ENCODE peak calls at places on chromosomes 6 and 20, in four cellular contexts. One of them, this sample, is unnamed.

GRCh38 chr20:1336699-1337387 is 7.9 kb upstream of the SDCBP2 start:
- DNase-seq in heart left ventricle: peak; percentile 90
- DNase-seq in sigmoid colon: peak; percentile 82
- DNase-seq in testis: no peak
- DNase-seq in this sample: no peak

GRCh38 chr20:35001596-35002362 is 46.1 kb downstream of the MYH7B start:
- DNase-seq in heart left ventricle: peak; percentile 27
- DNase-seq in sigmoid colon: no peak
- DNase-seq in testis: no peak
- DNase-seq in this sample: no peak

GRCh38 chr20:14477125-14477524 is 139.7 kb upstream of the FLRT3 start:
- DNase-seq in heart left ventricle: no peak
- DNase-seq in sigmoid colon: no peak
- DNase-seq in testis: no peak
- DNase-seq in this sample: no peak

GRCh38 chr6:95413789-95414188 is 163.5 kb upstream of the MANEA start:
- DNase-seq in heart left ventricle: no peak
- DNase-seq in sigmoid colon: no peak
- DNase-seq in testis: no peak
- DNase-seq in this sample: no peak

GRCh38 chr6:48111143-48111506 is at the start of gene PTCHD4:
- DNase-seq in heart left ventricle: no peak
- DNase-seq in sigmoid colon: no peak
- DNase-seq in testis: no peak
- DNase-seq in this sample: no peak

GRCh38 chr6:155985660-155986138 is 530.1 kb upstream of the NOX3 start:
- DNase-seq in heart left ventricle: peak; percentile 52
- DNase-seq in sigmoid colon: no peak
- DNase-seq in testis: peak; percentile 26
- DNase-seq in this sample: no peak

GRCh38 chr20:3900187-3900604 is 11.0 kb downstream of the PANK2 start:
- DNase-seq in heart left ventricle: no peak
- DNase-seq in sigmoid colon: no peak
- DNase-seq in testis: no peak
- DNase-seq in this sample: no peak

GRCh38 chr6:152026291-152026690 is 218.8 kb downstream of the ESR1 start:
- DNase-seq in heart left ventricle: no peak
- DNase-seq in sigmoid colon: no peak
- DNase-seq in testis: no peak
- DNase-seq in this sample: no peak

GRCh38 chr6:18386302-18386976 is 711 bp upstream of the RNF144B start:
- DNase-seq in heart left ventricle: peak; percentile 63
- DNase-seq in sigmoid colon: no peak
- DNase-seq in testis: peak; percentile 39
- DNase-seq in this sample: no peak

GRCh38 chr6:131945971-131946370 is 5.2 kb downstream of the CCN2 start:
- DNase-seq in heart left ventricle: no peak
- DNase-seq in sigmoid colon: no peak
- DNase-seq in testis: no peak
- DNase-seq in this sample: no peak

GRCh38 chr6:33672808-33673207 is 38.7 kb downstream of the UQCC2 start:
- DNase-seq in heart left ventricle: peak; percentile 95
- DNase-seq in sigmoid colon: no peak
- DNase-seq in testis: peak; percentile 80
- DNase-seq in this sample: peak; percentile 90

GRCh38 chr20:17137692-17138091 is 89.1 kb upstream of the PCSK2 start:
- DNase-seq in heart left ventricle: no peak
- DNase-seq in sigmoid colon: no peak
- DNase-seq in testis: no peak
- DNase-seq in this sample: no peak

GRCh38 chr6:78868124-78868523 is 773 bp downstream of the IRAK1BP1 start:
- DNase-seq in heart left ventricle: no peak
- DNase-seq in sigmoid colon: no peak
- DNase-seq in testis: no peak
- DNase-seq in this sample: no peak

GRCh38 chr6:111283707-111284106 is 196.4 kb downstream of the SLC16A10 start:
- DNase-seq in heart left ventricle: no peak
- DNase-seq in sigmoid colon: no peak
- DNase-seq in testis: no peak
- DNase-seq in this sample: no peak

GRCh38 chr6:166989427-166990034 is 9.7 kb upstream of the CEP43 start:
- DNase-seq in heart left ventricle: no peak
- DNase-seq in sigmoid colon: no peak
- DNase-seq in testis: no peak
- DNase-seq in this sample: peak; percentile 54

GRCh38 chr20:18750735-18751134 is 62.8 kb upstream of the SCP2D1 start:
- DNase-seq in heart left ventricle: no peak
- DNase-seq in sigmoid colon: no peak
- DNase-seq in testis: no peak
- DNase-seq in this sample: no peak

GRCh38 chr6:16711551-16712249 is 49.6 kb downstream of the ATXN1 start:
- DNase-seq in heart left ventricle: no peak
- DNase-seq in sigmoid colon: no peak
- DNase-seq in testis: no peak
- DNase-seq in this sample: peak; percentile 49

GRCh38 chr6:115717472-115717871 is 343.2 kb downstream of the FRK start:
- DNase-seq in heart left ventricle: no peak
- DNase-seq in sigmoid colon: no peak
- DNase-seq in testis: no peak
- DNase-seq in this sample: no peak

GRCh38 chr6:142881771-142882170 is 63.2 kb downstream of the HIVEP2 start:
- DNase-seq in heart left ventricle: no peak
- DNase-seq in sigmoid colon: no peak
- DNase-seq in testis: no peak
- DNase-seq in this sample: no peak

GRCh38 chr6:24403501-24403824 is 727 bp downstream of the MRS2 start:
- DNase-seq in heart left ventricle: no peak
- DNase-seq in sigmoid colon: no peak
- DNase-seq in testis: no peak
- DNase-seq in this sample: no peak

GRCh38 chr6:2949536-2950083 is 21.8 kb downstream of the SERPINB6 start:
- DNase-seq in heart left ventricle: no peak
- DNase-seq in sigmoid colon: no peak
- DNase-seq in testis: peak; percentile 44
- DNase-seq in this sample: no peak

GRCh38 chr20:50020283-50020682 is 37.5 kb downstream of the SNAI1 start:
- DNase-seq in heart left ventricle: no peak
- DNase-seq in sigmoid colon: no peak
- DNase-seq in testis: no peak
- DNase-seq in this sample: peak; percentile 79

GRCh38 chr6:148324297-148325007 is 18.2 kb upstream of the SASH1 start:
- DNase-seq in heart left ventricle: no peak
- DNase-seq in sigmoid colon: no peak
- DNase-seq in testis: no peak
- DNase-seq in this sample: peak; percentile 44

GRCh38 chr6:104325341-104326172 is 534.2 kb downstream of the HACE1 start:
- DNase-seq in heart left ventricle: no peak
- DNase-seq in sigmoid colon: no peak
- DNase-seq in testis: peak; percentile 19
- DNase-seq in this sample: peak; percentile 64

GRCh38 chr20:46268131-46268611 is 40.1 kb downstream of the CDH22 start:
- DNase-seq in heart left ventricle: no peak
- DNase-seq in sigmoid colon: no peak
- DNase-seq in testis: no peak
- DNase-seq in this sample: no peak

GRCh38 chr20:22098451-22098850 is 393.0 kb downstream of the PAX1 start:
- DNase-seq in heart left ventricle: no peak
- DNase-seq in sigmoid colon: no peak
- DNase-seq in testis: no peak
- DNase-seq in this sample: no peak

GRCh38 chr6:142152731-142153130 is 5.7 kb downstream of the VTA1 start:
- DNase-seq in heart left ventricle: no peak
- DNase-seq in sigmoid colon: no peak
- DNase-seq in testis: no peak
- DNase-seq in this sample: no peak

GRCh38 chr6:150142304-150142656 is 564 bp upstream of the PPP1R14C start:
- DNase-seq in heart left ventricle: no peak
- DNase-seq in sigmoid colon: no peak
- DNase-seq in testis: peak; percentile 65
- DNase-seq in this sample: no peak

GRCh38 chr6:133699986-133700385 is 188.9 kb upstream of the TCF21 start:
- DNase-seq in heart left ventricle: no peak
- DNase-seq in sigmoid colon: no peak
- DNase-seq in testis: no peak
- DNase-seq in this sample: no peak

GRCh38 chr6:157405986-157406385 is 25.0 kb downstream of the ZDHHC14 start:
- DNase-seq in heart left ventricle: no peak
- DNase-seq in sigmoid colon: no peak
- DNase-seq in testis: no peak
- DNase-seq in this sample: no peak

GRCh38 chr6:63816401-63816975 is 180.9 kb downstream of the PHF3 start:
- DNase-seq in heart left ventricle: no peak
- DNase-seq in sigmoid colon: no peak
- DNase-seq in testis: no peak
- DNase-seq in this sample: no peak

GRCh38 chr6:166751051-166751595 is 124.1 kb upstream of the RPS6KA2 start:
- DNase-seq in heart left ventricle: no peak
- DNase-seq in sigmoid colon: no peak
- DNase-seq in testis: no peak
- DNase-seq in this sample: peak; percentile 96

GRCh38 chr6:36224918-36225461 is 28.4 kb downstream of the BRPF3 start:
- DNase-seq in heart left ventricle: no peak
- DNase-seq in sigmoid colon: peak; percentile 40
- DNase-seq in testis: no peak
- DNase-seq in this sample: peak; percentile 32

GRCh38 chr6:35391240-35391968 is 49.0 kb downstream of the PPARD start:
- DNase-seq in heart left ventricle: no peak
- DNase-seq in sigmoid colon: no peak
- DNase-seq in testis: no peak
- DNase-seq in this sample: no peak

GRCh38 chr6:13615802-13616140 is 636 bp downstream of the NOL7 start:
- DNase-seq in heart left ventricle: peak; percentile 55
- DNase-seq in sigmoid colon: peak; percentile 76
- DNase-seq in testis: peak; percentile 73
- DNase-seq in this sample: peak; percentile 55

GRCh38 chr6:128417698-128418097 is 102.7 kb downstream of the PTPRK start:
- DNase-seq in heart left ventricle: no peak
- DNase-seq in sigmoid colon: no peak
- DNase-seq in testis: no peak
- DNase-seq in this sample: no peak

GRCh38 chr6:122947355-122947754 is 48.7 kb upstream of the CLVS2 start:
- DNase-seq in heart left ventricle: no peak
- DNase-seq in sigmoid colon: no peak
- DNase-seq in testis: peak; percentile 23
- DNase-seq in this sample: peak; percentile 5

GRCh38 chr6:125802943-125803377 is 12.2 kb downstream of the NCOA7 start:
- DNase-seq in heart left ventricle: no peak
- DNase-seq in sigmoid colon: no peak
- DNase-seq in testis: no peak
- DNase-seq in this sample: peak; percentile 61

GRCh38 chr20:36493801-36494114 is 47.6 kb upstream of the MYL9 start:
- DNase-seq in heart left ventricle: peak; percentile 79
- DNase-seq in sigmoid colon: peak; percentile 94
- DNase-seq in testis: peak; percentile 85
- DNase-seq in this sample: no peak

GRCh38 chr20:64256282-64256947 is 867 bp downstream of the PCMTD2 start:
- DNase-seq in heart left ventricle: no peak
- DNase-seq in sigmoid colon: no peak
- DNase-seq in testis: no peak
- DNase-seq in this sample: no peak

GRCh38 chr20:64254571-64255360 is 782 bp upstream of the PCMTD2 start:
- DNase-seq in heart left ventricle: no peak
- DNase-seq in sigmoid colon: no peak
- DNase-seq in testis: no peak
- DNase-seq in this sample: no peak

GRCh38 chr20:64257107-64257757 is 1.7 kb downstream of the PCMTD2 start:
- DNase-seq in heart left ventricle: no peak
- DNase-seq in sigmoid colon: no peak
- DNase-seq in testis: no peak
- DNase-seq in this sample: no peak

GRCh38 chr20:64254156-64254555 is 1.4 kb upstream of the PCMTD2 start:
- DNase-seq in heart left ventricle: no peak
- DNase-seq in sigmoid colon: no peak
- DNase-seq in testis: no peak
- DNase-seq in this sample: no peak

GRCh38 chr20:64255361-64256281 is at the start of gene PCMTD2:
- DNase-seq in heart left ventricle: peak; percentile 84
- DNase-seq in sigmoid colon: peak; percentile 86
- DNase-seq in testis: peak; percentile 77
- DNase-seq in this sample: peak; percentile 90
- TF ChIP-seq POLR2A in heart left ventricle: peak; percentile 84
- TF ChIP-seq POLR2A in sigmoid colon: no peak
- TF ChIP-seq POLR2A in testis: no peak
- TF ChIP-seq POLR2A in this sample: peak; percentile 73

DNA sequence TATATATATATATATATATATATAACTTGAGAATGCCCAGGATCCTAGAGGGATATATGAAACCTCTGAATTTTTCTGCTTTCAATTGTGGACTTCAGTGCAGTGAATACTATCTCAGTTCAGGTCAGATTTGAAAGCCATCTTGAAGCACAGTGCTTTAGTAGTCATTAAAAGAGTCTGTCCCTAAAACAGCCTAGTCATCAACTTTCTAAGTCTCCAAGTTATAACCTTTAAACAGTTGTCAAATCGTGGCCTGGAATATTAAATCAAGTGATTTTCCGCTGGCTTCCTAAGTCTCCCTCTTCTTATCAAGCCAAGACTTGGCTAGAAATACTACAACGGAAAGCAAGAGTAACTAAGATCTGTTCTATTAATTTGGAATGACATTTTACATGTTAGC is 45.9 kb downstream of the SCML4 start:
- DNase-seq in heart left ventricle: no peak
- DNase-seq in sigmoid colon: no peak
- DNase-seq in testis: no peak
- DNase-seq in this sample: no peak
- TF ChIP-seq CTCF in heart left ventricle: no peak
- TF ChIP-seq CTCF in sigmoid colon: no peak
- TF ChIP-seq CTCF in testis: no peak
- TF ChIP-seq CTCF in this sample: no peak

GRCh38 chr6:154210678-154211077 is 145.9 kb downstream of the IPCEF1 start:
- DNase-seq in heart left ventricle: no peak
- DNase-seq in sigmoid colon: no peak
- DNase-seq in testis: no peak
- DNase-seq in this sample: no peak
- TF ChIP-seq POLR2A in heart left ventricle: no peak
- TF ChIP-seq POLR2A in sigmoid colon: no peak
- TF ChIP-seq POLR2A in testis: no peak
- TF ChIP-seq POLR2A in this sample: no peak

DNA sequence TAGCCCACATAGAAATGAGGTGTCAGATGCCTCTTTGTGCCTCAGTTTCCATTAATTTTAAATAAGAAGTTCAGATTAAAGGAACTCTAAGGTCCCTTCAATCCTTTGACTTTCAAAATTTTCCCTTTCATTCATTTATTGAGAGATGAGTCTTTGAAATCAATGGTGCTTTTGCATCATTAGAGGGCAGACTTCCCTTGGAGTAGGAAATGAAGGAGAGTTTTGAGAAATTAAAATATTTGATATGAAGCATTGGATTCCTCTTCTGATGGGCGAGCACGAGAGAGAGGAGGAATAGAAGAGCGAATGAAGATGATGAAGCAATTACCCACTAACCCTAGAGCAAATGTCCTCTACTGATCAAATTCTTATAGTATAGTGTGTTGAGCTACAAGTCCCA is 105.7 kb downstream of the EDN1 start:
- DNase-seq in heart left ventricle: no peak
- DNase-seq in sigmoid colon: no peak
- DNase-seq in testis: no peak
- DNase-seq in this sample: no peak
- TF ChIP-seq CTCF in heart left ventricle: no peak
- TF ChIP-seq CTCF in sigmoid colon: no peak
- TF ChIP-seq CTCF in testis: no peak
- TF ChIP-seq CTCF in this sample: no peak

GRCh38 chr6:66307490-66307889 is 600.5 kb upstream of the EYS start:
- DNase-seq in heart left ventricle: no peak
- DNase-seq in sigmoid colon: no peak
- DNase-seq in testis: no peak
- DNase-seq in this sample: no peak
- TF ChIP-seq POLR2A in heart left ventricle: no peak
- TF ChIP-seq POLR2A in sigmoid colon: no peak
- TF ChIP-seq POLR2A in testis: no peak
- TF ChIP-seq POLR2A in this sample: no peak